ENCODE peak calls at places on chromosomes 16 and 17, in ten cellular contexts. C is HEK293T; V is activated CD4-positive, alpha-beta T cell treated with anti-CD3 and anti-CD28 coated beads for 48 hours; F is activated naive CD4-positive, alpha-beta T cell; Q is nucleus accumbens; K is Right ventricle myocardium superior; N is activated CD8-positive, alpha-beta memory T cell treated with anti-CD3 and anti-CD28 coated beads for 1 hour; E is hypothalamus; X is activated T-helper 9 cell treated with anti-CD3 and anti-CD28 coated beads, Interleukin-2, amount 50 U/mL, for 16 hours; L is AG04449. H is an unnamed sample.

GRCh38 chr17:64130559-64131001 is 636 bp upstream of the ERN1 start:
- DNase-seq in X (peak), N (no peak), C (no peak), Q (peak), K (peak), L (no peak), F (no peak), E (no peak), V (peak), H (no peak)

GRCh38 chr17:79002291-79002690 is 7.3 kb downstream of the CANT1 start:
- DNase-seq in L (no peak), V (no peak), E (no peak), F (no peak), Q (no peak), C (no peak), N (no peak), K (no peak), X (no peak), H (no peak)

GRCh38 chr17:27438631-27439030 is 17.6 kb upstream of the KSR1 start:
- DNase-seq in Q (no peak), K (no peak), V (no peak), L (no peak), E (no peak), C (no peak), N (no peak), X (no peak), F (no peak), H (no peak)

GRCh38 chr16:30766206-30766921 is 4.2 kb downstream of the RNF40 start:
- DNase-seq in X (no peak), C (no peak), K (no peak), Q (no peak), L (no peak), V (no peak), E (no peak), N (no peak), F (no peak), H (no peak)

GRCh38 chr16:28986492-28986891 is 1.6 kb downstream of the LAT start:
- DNase-seq in X (no peak), V (peak), K (no peak), L (no peak), E (no peak), F (no peak), Q (no peak), C (no peak), N (no peak), H (no peak)

GRCh38 chr17:39351508-39351907 is 49.9 kb downstream of the FBXL20 start:
- DNase-seq in X (no peak), C (no peak), E (no peak), K (no peak), L (no peak), Q (no peak), N (no peak), V (no peak), F (no peak), H (no peak)

GRCh38 chr17:14622622-14623101 is 321.8 kb downstream of the HS3ST3B1 start:
- DNase-seq in C (peak), L (peak), K (no peak), F (no peak), V (no peak), Q (no peak), X (no peak), N (no peak), E (no peak), H (peak)

GRCh38 chr17:68355093-68355492 is 63.8 kb downstream of the ARSG start:
- DNase-seq in L (no peak), Q (no peak), E (no peak), X (no peak), V (no peak), K (no peak), C (no peak), F (no peak), N (no peak), H (no peak)

GRCh38 chr17:47652570-47652969 is 2.9 kb downstream of the KPNB1 start:
- DNase-seq in F (no peak), K (no peak), E (no peak), C (no peak), Q (no peak), V (no peak), X (no peak), L (no peak), N (no peak), H (no peak)

GRCh38 chr17:32187276-32187675 is 45.0 kb downstream of the RHOT1 start:
- DNase-seq in N (no peak), K (no peak), L (no peak), C (no peak), X (no peak), Q (no peak), V (no peak), F (no peak), E (no peak), H (no peak)

GRCh38 chr17:17959520-17960361 is 12.5 kb downstream of the TOM1L2 start:
- DNase-seq in E (no peak), N (no peak), V (peak), X (no peak), K (no peak), C (no peak), Q (no peak), F (no peak), L (no peak), H (no peak)

GRCh38 chr17:15036238-15036637 is 228.9 kb downstream of the PMP22 start:
- DNase-seq in E (no peak), V (no peak), F (no peak), X (no peak), K (no peak), C (no peak), Q (no peak), L (no peak), N (no peak), H (no peak)

GRCh38 chr17:38430316-38430715 is 2.1 kb downstream of the ARHGAP23 start:
- DNase-seq in K (no peak), E (no peak), X (no peak), V (no peak), N (no peak), F (no peak), L (no peak), Q (no peak), C (no peak), H (no peak)

GRCh38 chr17:56184650-56185049 is 31.4 kb downstream of the ANKFN1 start:
- DNase-seq in X (no peak), C (no peak), N (no peak), Q (no peak), E (no peak), V (no peak), L (no peak), K (no peak), F (no peak), H (no peak)

GRCh38 chr17:58165981-58166380 is 801 bp upstream of the OR4D2 start:
- DNase-seq in L (no peak), X (no peak), K (no peak), E (no peak), C (no peak), Q (no peak), V (no peak), N (no peak), F (no peak), H (no peak)